ENCODE peak calls at places on chromosomes 7 and 10, in six cellular contexts. C is foreskin fibroblast; D is A673; R is CD4-positive, alpha-beta T cell; P is HCT116; Y is activated CD8-positive, alpha-beta T cell treated with anti-CD3 and anti-CD28 coated beads for 36 hours. O is an unnamed sample.
A peak's percentile ranks its signal among the peaks of the same experiment; 100 is the strongest.

GRCh38 chr7:100879685-100880261 is 4.9 kb downstream of the SRRT start:
- DNase-seq in C (no peak), D (no peak), R (no peak), P (no peak), Y (no peak), O (no peak)

GRCh38 chr7:74501298-74501697 is 47.6 kb downstream of the GTF2IRD1 start:
- DNase-seq in C (no peak), D (no peak), R (no peak), P (no peak), Y (no peak), O (no peak)

GRCh38 chr10:17009228-17009700 is 120.3 kb downstream of the CUBN start:
- DNase-seq in C (peak; percentile 81), D (peak; percentile 45), R (no peak), P (no peak), Y (no peak), O (no peak)

GRCh38 chr10:50216418-50216817 is 34.9 kb downstream of the ASAH2 start:
- DNase-seq in C (no peak), D (no peak), R (no peak), P (no peak), Y (no peak), O (no peak)

GRCh38 chr7:159020987-159021386 is 123.7 kb downstream of the VIPR2 start:
- DNase-seq in C (no peak), D (peak; percentile 28), R (no peak), P (peak; percentile 70), Y (peak; percentile 18), O (no peak)

GRCh38 chr10:114518401-114519305 is 114.4 kb upstream of the AFAP1L2 start:
- DNase-seq in C (no peak), D (no peak), R (no peak), P (no peak), Y (no peak), O (no peak)

GRCh38 chr7:151572136-151572535 is 52.4 kb upstream of the RHEB start:
- DNase-seq in C (peak; percentile 21), D (no peak), R (no peak), P (no peak), Y (no peak), O (no peak)

GRCh38 chr7:31782411-31782991 is 95.5 kb downstream of the PPP1R17 start:
- DNase-seq in C (peak; percentile 19), D (peak; percentile 79), R (no peak), P (peak; percentile 35), Y (peak; percentile 2), O (no peak)

GRCh38 chr7:7109934-7110333 is 72.4 kb upstream of the C1GALT1 start:
- DNase-seq in C (no peak), D (no peak), R (no peak), P (no peak), Y (no peak), O (no peak)

GRCh38 chr7:6533893-6534804 is 17.1 kb downstream of the GRID2IP start:
- DNase-seq in C (no peak), D (no peak), R (no peak), P (no peak), Y (peak; percentile 82), O (no peak)

GRCh38 chr7:110095372-110096052 is 995.4 kb upstream of the LRRN3 start:
- DNase-seq in C (no peak), D (no peak), R (no peak), P (no peak), Y (no peak), O (no peak)

GRCh38 chr10:21172774-21173432 is 275.8 kb upstream of the NEBL start:
- DNase-seq in C (no peak), D (peak; percentile 48), R (no peak), P (no peak), Y (peak; percentile 3), O (no peak)

GRCh38 chr10:76270464-76270863 is 839.0 kb downstream of the LRMDA start:
- DNase-seq in C (no peak), D (peak; percentile 75), R (no peak), P (no peak), Y (no peak), O (no peak)

GRCh38 chr7:47556511-47557180 is 25.3 kb downstream of the TNS3 start:
- DNase-seq in C (no peak), D (no peak), R (no peak), P (no peak), Y (no peak), O (no peak)

GRCh38 chr7:137007001-137007725 is 138.7 kb downstream of the CHRM2 start:
- DNase-seq in C (no peak), D (no peak), R (no peak), P (no peak), Y (no peak), O (no peak)

GRCh38 chr7:64174941-64175340 is 32.1 kb upstream of the ZNF735 start:
- DNase-seq in C (no peak), D (no peak), R (no peak), P (no peak), Y (no peak), O (no peak)

GRCh38 chr7:22594020-22594419 is 94.0 kb upstream of the STEAP1B start:
- DNase-seq in C (no peak), D (no peak), R (no peak), P (no peak), Y (no peak), O (no peak)

GRCh38 chr7:105493928-105494325 is 28.1 kb downstream of the PUS7 start:
- DNase-seq in C (peak; percentile 24), D (no peak), R (no peak), P (no peak), Y (no peak), O (no peak)

GRCh38 chr10:15280462-15280861 is 90.6 kb downstream of the FAM171A1 start:
- DNase-seq in C (no peak), D (no peak), R (no peak), P (no peak), Y (no peak), O (no peak)

GRCh38 chr10:1294748-1295147 is 238.6 kb downstream of the WDR37 start:
- DNase-seq in C (no peak), D (no peak), R (no peak), P (no peak), Y (no peak), O (no peak)

GRCh38 chr7:80392229-80393169 is 119.4 kb downstream of the GNAT3 start:
- DNase-seq in C (no peak), D (peak; percentile 57), R (no peak), P (peak; percentile 7), Y (no peak), O (no peak)
- TF ChIP-seq CTCF in C (peak; percentile 24), D (peak; percentile 61), R (peak; percentile 38), P (peak; percentile 27), Y (no peak), O (peak; percentile 49)

GRCh38 chr7:24756989-24757798 is at the start of gene GSDME:
- DNase-seq in C (peak; percentile 71), D (peak; percentile 35), R (peak; percentile 36), P (no peak), Y (peak; percentile 45), O (peak; percentile 53)
- TF ChIP-seq CTCF in C (no peak), D (no peak), R (no peak), P (no peak), Y (no peak), O (no peak)

DNA sequence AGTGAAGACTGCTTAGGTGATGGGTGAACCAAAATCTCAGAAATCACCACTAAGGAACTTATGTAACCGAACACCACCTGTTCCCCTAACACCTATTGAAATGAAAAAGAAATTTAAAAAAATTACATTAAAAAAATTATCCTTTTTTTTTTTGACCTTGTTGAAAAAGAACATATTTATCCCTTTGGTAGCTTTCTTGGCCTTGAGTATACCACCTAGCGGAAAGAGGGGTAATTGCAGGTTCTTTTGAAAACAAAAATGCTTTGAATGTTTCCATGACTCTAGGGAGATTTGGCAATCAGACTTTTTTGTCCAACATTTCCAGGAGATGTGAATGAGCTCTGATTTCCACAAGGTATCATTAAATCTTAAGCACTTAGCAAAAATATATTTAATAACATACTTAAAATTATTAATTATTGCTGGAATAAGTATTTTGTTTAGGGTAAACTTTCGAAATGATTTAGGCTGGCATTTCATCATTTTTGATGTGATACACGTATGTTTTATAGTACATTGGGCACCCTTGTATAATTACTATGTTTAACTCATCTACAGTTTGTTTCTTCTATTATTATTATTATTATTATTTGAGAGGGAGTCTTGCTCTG is 47.0 kb upstream of the ELMO1 start:
- DNase-seq in C (peak; percentile 1), D (peak; percentile 33), R (no peak), P (no peak), Y (no peak), O (no peak)
- TF ChIP-seq CTCF in C (peak; percentile 33), D (peak; percentile 69), R (peak; percentile 89), P (peak; percentile 61), Y (peak; percentile 79), O (peak; percentile 74)

GRCh38 chr10:26502988-26503387 is 64.8 kb downstream of the APBB1IP start:
- DNase-seq in C (no peak), D (no peak), R (no peak), P (no peak), Y (no peak), O (no peak)

GRCh38 chr10:26505491-26505890 is 67.3 kb downstream of the APBB1IP start:
- DNase-seq in C (no peak), D (no peak), R (no peak), P (no peak), Y (no peak), O (no peak)

GRCh38 chr10:26507441-26507840 is 69.3 kb downstream of the APBB1IP start:
- DNase-seq in C (no peak), D (no peak), R (no peak), P (no peak), Y (no peak), O (no peak)

GRCh38 chr10:26508016-26508415 is 69.9 kb downstream of the APBB1IP start:
- DNase-seq in C (no peak), D (no peak), R (no peak), P (no peak), Y (no peak), O (no peak)

GRCh38 chr10:26503911-26504310 is 65.8 kb downstream of the APBB1IP start:
- DNase-seq in C (no peak), D (no peak), R (peak; percentile 46), P (no peak), Y (peak; percentile 35), O (no peak)
- TF ChIP-seq CTCF in C (peak; percentile 5), D (peak; percentile 31), R (peak; percentile 57), P (peak; percentile 45), Y (no peak), O (no peak)

GRCh38 chr7:85829817-85830432 is 643.1 kb upstream of the SEMA3D start:
- DNase-seq in C (no peak), D (peak; percentile 36), R (no peak), P (no peak), Y (no peak), O (no peak)
- TF ChIP-seq CTCF in C (peak; percentile 21), D (peak; percentile 56), R (no peak), P (peak; percentile 12), Y (no peak), O (peak; percentile 74)

GRCh38 chr7:51058764-51059163 is 257.8 kb downstream of the COBL start:
- DNase-seq in C (no peak), D (no peak), R (no peak), P (no peak), Y (no peak), O (no peak)

GRCh38 chr7:51062222-51062987 is 254.2 kb downstream of the COBL start:
- DNase-seq in C (no peak), D (no peak), R (no peak), P (no peak), Y (no peak), O (no peak)

GRCh38 chr7:51064688-51065087 is 251.9 kb downstream of the COBL start:
- DNase-seq in C (no peak), D (no peak), R (no peak), P (no peak), Y (no peak), O (no peak)

GRCh38 chr7:51059493-51059892 is 257.1 kb downstream of the COBL start:
- DNase-seq in C (no peak), D (no peak), R (no peak), P (no peak), Y (no peak), O (no peak)

GRCh38 chr7:51060536-51060935 is 256.1 kb downstream of the COBL start:
- DNase-seq in C (no peak), D (no peak), R (no peak), P (no peak), Y (no peak), O (no peak)
- TF ChIP-seq CTCF in C (no peak), D (no peak), R (no peak), P (peak; percentile 26), Y (no peak), O (no peak)

O was measured in progenitor cell of endocrine pancreas.